ENCODE peak calls at places on chromosome 3, in four cellular contexts. One of them, this sample, is unnamed. For H3K27me3, the result is how much of the 10 kb centered on the place peaks cover.

GRCh38 chr3:58531956-58532355 is 5.0 kb downstream of the ACOX2 start:
- DNase-seq in A673: peak
- DNase-seq in dorsolateral prefrontal cortex: no peak
- DNase-seq in stomach: no peak
- DNase-seq in this sample: no peak

GRCh38 chr3:111763101-111763500 is 96.0 kb upstream of the PHLDB2 start:
- DNase-seq in A673: no peak
- DNase-seq in dorsolateral prefrontal cortex: no peak
- DNase-seq in stomach: no peak
- DNase-seq in this sample: no peak

GRCh38 chr3:27428446-27428845 is 55.7 kb downstream of the SLC4A7 start:
- DNase-seq in A673: no peak
- DNase-seq in dorsolateral prefrontal cortex: no peak
- DNase-seq in stomach: no peak
- DNase-seq in this sample: no peak

GRCh38 chr3:110528305-110529121 is 543.1 kb upstream of the NECTIN3 start:
- DNase-seq in A673: no peak
- DNase-seq in dorsolateral prefrontal cortex: no peak
- DNase-seq in stomach: no peak
- DNase-seq in this sample: no peak

GRCh38 chr3:42247576-42248027 is 18.4 kb downstream of the CCK start:
- DNase-seq in A673: peak
- DNase-seq in dorsolateral prefrontal cortex: no peak
- DNase-seq in stomach: peak
- DNase-seq in this sample: no peak

GRCh38 chr3:31370681-31371080 is 162.0 kb upstream of the STT3B start:
- DNase-seq in A673: no peak
- DNase-seq in dorsolateral prefrontal cortex: no peak
- DNase-seq in stomach: no peak
- DNase-seq in this sample: no peak

GRCh38 chr3:67018789-67019525 is 20.9 kb downstream of the KBTBD8 start:
- DNase-seq in A673: no peak
- DNase-seq in dorsolateral prefrontal cortex: no peak
- DNase-seq in stomach: no peak
- DNase-seq in this sample: no peak

GRCh38 chr3:33652736-33653135 is 65.3 kb downstream of the CLASP2 start:
- DNase-seq in A673: peak
- DNase-seq in dorsolateral prefrontal cortex: no peak
- DNase-seq in stomach: no peak
- DNase-seq in this sample: no peak

GRCh38 chr3:11356269-11356668 is 84.1 kb downstream of the ATG7 start:
- DNase-seq in A673: no peak
- DNase-seq in dorsolateral prefrontal cortex: no peak
- DNase-seq in stomach: no peak
- DNase-seq in this sample: no peak

GRCh38 chr3:116059421-116060096 is 385.7 kb downstream of the LSAMP start:
- DNase-seq in A673: peak
- DNase-seq in dorsolateral prefrontal cortex: no peak
- DNase-seq in stomach: no peak
- DNase-seq in this sample: no peak

GRCh38 chr3:42179110-42179725 is 86.8 kb downstream of the CCK start:
- DNase-seq in A673: peak
- DNase-seq in dorsolateral prefrontal cortex: no peak
- DNase-seq in stomach: no peak
- DNase-seq in this sample: peak

GRCh38 chr3:46112296-46112695 is 85.0 kb upstream of the XCR1 start:
- DNase-seq in A673: no peak
- DNase-seq in dorsolateral prefrontal cortex: no peak
- DNase-seq in stomach: no peak
- DNase-seq in this sample: no peak

GRCh38 chr3:160409812-160410610 is 10.6 kb downstream of the SMC4 start:
- DNase-seq in A673: no peak
- DNase-seq in dorsolateral prefrontal cortex: no peak
- DNase-seq in stomach: no peak
- DNase-seq in this sample: no peak

GRCh38 chr3:100440895-100441294 is 39.6 kb downstream of the LNP1 start:
- DNase-seq in A673: no peak
- DNase-seq in dorsolateral prefrontal cortex: no peak
- DNase-seq in stomach: no peak
- DNase-seq in this sample: no peak

GRCh38 chr3:187973977-187974856 is 179.7 kb upstream of the LPP start:
- DNase-seq in A673: no peak
- DNase-seq in dorsolateral prefrontal cortex: no peak
- DNase-seq in stomach: no peak
- DNase-seq in this sample: no peak
- TF ChIP-seq CTCF in A673: no peak
- TF ChIP-seq CTCF in dorsolateral prefrontal cortex: no peak
- TF ChIP-seq CTCF in stomach: no peak
- TF ChIP-seq CTCF in this sample: no peak

GRCh38 chr3:13513913-13514517 is 33.9 kb downstream of the HDAC11 start:
- DNase-seq in A673: no peak
- DNase-seq in dorsolateral prefrontal cortex: no peak
- DNase-seq in stomach: peak
- DNase-seq in this sample: no peak
- H3K27me3 ChIP-seq in A673: under half
- H3K27me3 ChIP-seq in dorsolateral prefrontal cortex: under half
- H3K27me3 ChIP-seq in stomach: under half
- H3K27me3 ChIP-seq in this sample: under half

GRCh38 chr3:72162649-72163184 is 377.8 kb upstream of the PROK2 start:
- DNase-seq in A673: no peak
- DNase-seq in dorsolateral prefrontal cortex: no peak
- DNase-seq in stomach: no peak
- DNase-seq in this sample: no peak
- TF ChIP-seq CTCF in A673: no peak
- TF ChIP-seq CTCF in dorsolateral prefrontal cortex: no peak
- TF ChIP-seq CTCF in stomach: no peak
- TF ChIP-seq CTCF in this sample: no peak

GRCh38 chr3:13123266-13123665 is 50.0 kb upstream of the IQSEC1 start:
- DNase-seq in A673: no peak
- DNase-seq in dorsolateral prefrontal cortex: peak
- DNase-seq in stomach: no peak
- DNase-seq in this sample: peak

GRCh38 chr3:13122101-13123055 is 49.1 kb upstream of the IQSEC1 start:
- DNase-seq in A673: no peak
- DNase-seq in dorsolateral prefrontal cortex: peak
- DNase-seq in stomach: no peak
- DNase-seq in this sample: peak

GRCh38 chr3:13120246-13120927 is 47.2 kb upstream of the IQSEC1 start:
- DNase-seq in A673: no peak
- DNase-seq in dorsolateral prefrontal cortex: peak
- DNase-seq in stomach: no peak
- DNase-seq in this sample: no peak

GRCh38 chr3:13120928-13121552 is 47.8 kb upstream of the IQSEC1 start:
- DNase-seq in A673: no peak
- DNase-seq in dorsolateral prefrontal cortex: peak
- DNase-seq in stomach: no peak
- DNase-seq in this sample: no peak

DNA sequence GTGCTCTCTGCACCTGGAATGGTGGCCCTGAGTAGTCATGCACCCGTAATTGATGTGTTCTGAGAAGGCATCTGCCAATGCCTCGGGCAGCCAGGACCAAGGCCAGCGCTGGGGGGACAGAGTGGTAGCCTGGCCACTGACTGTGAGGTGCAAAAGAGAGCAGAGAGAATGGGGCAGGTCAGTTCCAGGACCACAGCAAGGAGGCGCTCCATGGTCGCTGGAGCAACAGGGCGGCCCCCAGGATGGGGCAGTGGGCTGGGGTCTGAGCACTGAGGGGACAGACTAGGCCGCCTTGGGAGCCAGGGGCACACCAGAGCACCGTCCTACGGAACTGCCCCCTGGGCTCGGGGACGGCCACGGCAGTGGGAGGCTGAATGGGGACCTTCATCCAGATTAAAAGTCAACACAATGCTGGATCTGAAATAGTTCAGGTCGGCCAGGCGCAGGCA is 48.3 kb upstream of the IQSEC1 start:
- DNase-seq in A673: no peak
- DNase-seq in dorsolateral prefrontal cortex: peak
- DNase-seq in stomach: no peak
- DNase-seq in this sample: no peak
- H3K27me3 ChIP-seq in A673: under half
- H3K27me3 ChIP-seq in dorsolateral prefrontal cortex: under half
- H3K27me3 ChIP-seq in stomach: under half
- H3K27me3 ChIP-seq in this sample: under half

DNA sequence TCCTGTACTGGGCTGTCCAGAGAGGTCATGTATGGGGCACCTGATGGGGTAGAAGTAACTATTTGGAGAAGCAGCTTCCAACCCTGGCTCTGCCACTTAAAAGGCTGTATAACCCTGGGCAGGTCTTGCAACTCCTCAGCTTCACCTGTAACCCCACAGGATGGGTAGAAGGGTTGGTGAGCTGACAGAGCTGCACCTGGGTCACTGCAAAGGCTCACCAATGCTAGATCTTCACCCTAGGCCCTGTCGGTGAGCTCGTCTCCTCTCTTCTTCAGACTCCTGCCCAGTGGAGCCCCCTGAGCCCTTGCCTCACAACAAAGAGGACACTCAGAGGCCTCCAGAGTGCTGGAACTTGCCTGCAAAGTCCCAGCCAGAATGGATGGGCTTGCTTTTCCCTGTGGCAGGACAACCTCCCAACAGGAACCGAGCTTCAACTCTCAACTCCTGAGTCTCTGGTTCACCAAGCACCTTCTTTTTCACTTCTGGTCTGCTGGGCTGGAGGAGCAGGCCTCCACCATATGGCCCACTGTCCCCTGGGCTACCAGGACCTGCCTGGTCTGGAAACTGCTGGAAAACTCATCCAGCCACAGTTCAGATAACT is 45.9 kb downstream of the XXYLT1 start:
- DNase-seq in A673: no peak
- DNase-seq in dorsolateral prefrontal cortex: peak
- DNase-seq in stomach: peak
- DNase-seq in this sample: peak
- TF ChIP-seq CTCF in A673: no peak
- TF ChIP-seq CTCF in dorsolateral prefrontal cortex: no peak
- TF ChIP-seq CTCF in stomach: no peak
- TF ChIP-seq CTCF in this sample: no peak

This sample was measured in suprapubic skin.